ENCODE peak calls at places on chromosome X, in six cellular contexts. D, F, M, Y, P and R are unnamed samples.

GRCh38 chrX:23811135-23811781 is 28.3 kb downstream of the SAT1 start:
- DNase-seq in D (no peak), F (no peak), M (no peak), Y (peak), P (no peak), R (no peak)

GRCh38 chrX:135086197-135086854 is 34.0 kb downstream of the ETDB start:
- DNase-seq in D (no peak), F (peak), M (no peak), Y (peak), P (peak), R (no peak)

GRCh38 chrX:143634701-143635442 is 1.0 kb downstream of the SLITRK4 start:
- DNase-seq in D (peak), F (no peak), M (no peak), Y (no peak), P (no peak), R (no peak)

GRCh38 chrX:46447384-46447783 is 97.8 kb downstream of the ZNF674 start:
- DNase-seq in D (no peak), F (no peak), M (no peak), Y (no peak), P (no peak), R (no peak)

GRCh38 chrX:148416142-148416541 is 84.3 kb upstream of the AFF2 start:
- DNase-seq in D (no peak), F (no peak), M (no peak), Y (no peak), P (no peak), R (no peak)

GRCh38 chrX:39513836-39514235 is 583.9 kb downstream of the BCOR start:
- DNase-seq in D (no peak), F (no peak), M (no peak), Y (no peak), P (peak), R (no peak)

GRCh38 chrX:123833387-123833786 is 26.5 kb upstream of the XIAP start:
- DNase-seq in D (no peak), F (peak), M (no peak), Y (peak), P (peak), R (no peak)

GRCh38 chrX:115367956-115368355 is 78.4 kb downstream of the LUZP4 start:
- DNase-seq in D (no peak), F (no peak), M (no peak), Y (no peak), P (no peak), R (no peak)

GRCh38 chrX:87727615-87728014 is 210.0 kb downstream of the KLHL4 start:
- DNase-seq in D (no peak), F (no peak), M (no peak), Y (no peak), P (peak), R (no peak)

GRCh38 chrX:116238093-116238492 is 67.5 kb downstream of the AGTR2 start:
- DNase-seq in D (no peak), F (no peak), M (no peak), Y (no peak), P (no peak), R (no peak)

GRCh38 chrX:120560405-120560841 is 339 bp downstream of the CUL4B start:
- DNase-seq in D (no peak), F (no peak), M (no peak), Y (peak), P (no peak), R (peak)

GRCh38 chrX:54482839-54483593 is 13.0 kb downstream of the FGD1 start:
- DNase-seq in D (no peak), F (no peak), M (no peak), Y (no peak), P (no peak), R (no peak)

GRCh38 chrX:14026121-14026520 is 3.6 kb downstream of the GEMIN8 start:
- DNase-seq in D (no peak), F (no peak), M (no peak), Y (no peak), P (no peak), R (no peak)

GRCh38 chrX:148424570-148424969 is 75.8 kb upstream of the AFF2 start:
- DNase-seq in D (no peak), F (no peak), M (no peak), Y (no peak), P (no peak), R (no peak)

GRCh38 chrX:13357925-13358324 is 38.1 kb upstream of the ATXN3L start:
- DNase-seq in D (no peak), F (no peak), M (no peak), Y (no peak), P (no peak), R (no peak)

DNA sequence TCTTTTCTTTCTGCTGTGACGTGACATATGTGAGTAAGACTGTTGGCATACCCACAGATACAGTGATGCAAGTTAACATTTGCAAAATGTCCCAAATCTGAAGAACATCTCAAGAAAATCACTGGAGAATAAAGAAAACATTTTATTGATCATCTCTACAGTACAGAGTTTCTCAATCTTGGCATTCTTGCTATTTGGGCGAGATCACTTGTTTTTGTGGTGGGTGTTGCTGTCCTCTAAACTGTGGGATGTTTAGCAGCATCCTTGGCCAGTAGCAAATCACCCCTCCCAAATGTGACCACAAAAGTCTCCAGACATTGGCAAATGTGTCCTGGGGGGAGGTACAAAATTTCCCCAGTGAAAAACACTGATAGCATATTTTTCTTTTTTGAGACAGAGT is 28.8 kb downstream of the AMELX start:
- DNase-seq in D (no peak), F (no peak), M (no peak), Y (no peak), P (no peak), R (no peak)
- TF ChIP-seq POLR2AphosphoS5 in D (no peak), F (no peak), M (no peak), Y (no peak), P (no peak), R (no peak)

DNA sequence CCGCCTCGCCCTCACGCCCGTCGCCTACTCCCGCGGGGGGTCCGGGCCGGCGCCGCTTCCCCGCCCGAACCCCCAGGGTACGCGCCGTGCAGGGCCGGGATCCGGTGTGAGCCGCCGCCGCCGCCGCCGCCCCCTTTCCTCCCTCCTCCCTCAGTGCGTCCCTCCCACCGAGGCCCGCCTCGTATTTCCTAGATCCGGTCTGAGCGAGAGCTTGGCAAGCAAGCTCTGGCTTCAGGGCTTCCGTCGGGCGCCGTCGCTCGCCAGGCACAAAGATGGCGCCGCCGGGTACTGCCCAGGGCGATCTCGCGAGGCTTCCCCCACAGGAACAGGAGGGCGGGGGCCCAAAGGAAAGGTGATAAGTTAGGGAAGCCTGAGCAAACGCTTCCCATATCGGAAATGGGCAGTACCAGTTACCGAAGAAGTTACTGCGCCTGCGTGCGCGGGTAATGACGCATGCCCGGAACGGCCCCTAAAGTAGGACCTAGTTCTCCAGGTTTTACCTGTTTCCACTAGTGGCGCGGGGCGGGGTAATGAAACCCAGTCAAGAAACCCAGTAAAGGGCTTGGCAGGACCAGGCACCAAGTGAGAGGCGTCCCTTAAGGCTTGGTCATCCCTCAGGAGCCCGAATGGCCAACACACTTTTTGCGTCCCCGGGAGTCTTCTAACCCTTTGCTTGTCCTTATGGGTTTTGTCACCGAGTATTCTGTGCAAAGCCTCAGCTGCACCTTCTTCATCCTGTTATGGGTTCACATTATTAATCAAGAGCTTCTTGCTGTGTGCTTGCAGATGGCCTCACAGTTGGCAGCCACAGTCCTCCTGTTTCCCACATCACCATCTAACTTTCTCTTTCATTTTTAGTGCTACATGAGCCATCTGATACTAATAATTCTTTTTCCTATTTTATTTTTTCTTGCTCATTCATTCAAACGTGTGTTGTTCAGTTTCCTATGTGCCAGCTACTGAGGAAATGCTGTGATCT is at the start of gene TAB3:
- DNase-seq in D (peak), F (peak), M (peak), Y (peak), P (peak), R (peak)
- TF ChIP-seq POLR2AphosphoS5 in D (peak), F (peak), M (no peak), Y (no peak), P (no peak), R (peak)

DNA sequence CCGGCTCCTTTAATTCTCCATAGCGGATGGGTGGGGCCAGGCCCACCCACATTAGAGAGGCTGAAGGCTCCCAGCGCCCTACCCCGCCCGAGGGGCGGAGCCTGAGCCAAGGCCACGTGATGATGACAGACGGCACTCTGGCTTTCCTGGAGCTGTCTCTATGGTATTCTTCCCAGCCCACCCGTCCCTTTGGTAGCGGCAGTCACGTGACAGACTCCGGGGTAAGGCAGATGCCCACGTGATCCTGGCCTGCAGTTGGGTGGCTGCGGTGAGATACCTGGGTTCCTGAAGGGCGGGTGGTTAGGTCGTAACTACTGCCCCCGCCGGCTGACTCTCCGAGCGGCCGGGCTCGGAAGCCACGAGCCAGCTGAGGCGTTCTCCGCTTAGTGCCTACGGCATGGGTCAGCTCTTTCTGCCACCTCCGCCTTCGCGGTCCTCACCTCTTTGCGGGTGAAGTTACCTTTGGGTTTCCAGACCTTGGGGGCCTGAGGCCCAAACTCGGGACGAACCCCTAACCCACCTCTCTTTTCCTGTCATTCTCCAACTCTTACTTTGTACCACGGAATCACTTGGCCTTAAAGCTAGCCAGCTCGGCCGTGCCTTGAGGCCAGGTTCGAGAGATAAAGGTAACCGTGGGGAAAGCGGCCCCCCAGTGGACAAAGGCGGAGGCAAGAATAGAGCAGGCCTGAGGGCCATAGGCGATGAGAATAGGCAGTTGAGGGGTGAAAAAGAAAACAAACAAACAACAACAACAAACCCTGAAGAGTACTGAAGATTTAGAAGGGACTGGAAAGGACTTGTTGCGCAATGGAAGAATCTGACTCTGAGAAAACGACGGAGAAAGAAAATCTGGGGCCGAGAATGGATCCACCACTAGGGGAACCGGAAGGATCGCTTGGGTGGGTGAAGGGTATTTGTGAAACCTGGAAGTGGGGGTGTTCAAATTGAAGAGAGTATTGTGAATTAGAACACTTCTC is at the start of gene RRAGB:
- DNase-seq in D (peak), F (peak), M (peak), Y (peak), P (peak), R (peak)
- TF ChIP-seq POLR2AphosphoS5 in D (peak), F (peak), M (peak), Y (peak), P (no peak), R (peak)

GRCh38 chrX:150664290-150664689 is 28.9 kb upstream of the MTMR1 start:
- DNase-seq in D (no peak), F (no peak), M (no peak), Y (no peak), P (no peak), R (peak)
- TF ChIP-seq POLR2AphosphoS5 in D (no peak), F (no peak), M (no peak), Y (no peak), P (no peak), R (no peak)

GRCh38 chrX:154436290-154436596 is 711 bp upstream of the GDI1 start:
- DNase-seq in D (no peak), F (no peak), M (no peak), Y (no peak), P (no peak), R (no peak)
- TF ChIP-seq POLR2AphosphoS5 in D (no peak), F (no peak), M (no peak), Y (peak), P (no peak), R (no peak)

GRCh38 chrX:38066934-38067333 is 60.6 kb downstream of the SYTL5 start:
- DNase-seq in D (no peak), F (no peak), M (no peak), Y (no peak), P (peak), R (no peak)
- TF ChIP-seq POLR2AphosphoS5 in D (no peak), F (no peak), M (no peak), Y (no peak), P (no peak), R (no peak)

GRCh38 chrX:107677501-107677901 is 49.2 kb downstream of the PRPS1 start:
- DNase-seq in D (no peak), F (no peak), M (no peak), Y (no peak), P (no peak), R (no peak)

GRCh38 chrX:107677909-107678308 is 49.6 kb downstream of the PRPS1 start:
- DNase-seq in D (no peak), F (no peak), M (no peak), Y (no peak), P (no peak), R (no peak)

GRCh38 chrX:107675823-107676555 is 47.7 kb downstream of the PRPS1 start:
- DNase-seq in D (no peak), F (no peak), M (no peak), Y (peak), P (peak), R (no peak)

GRCh38 chrX:107675365-107675654 is 47.0 kb downstream of the PRPS1 start:
- DNase-seq in D (no peak), F (no peak), M (no peak), Y (no peak), P (no peak), R (no peak)

DNA sequence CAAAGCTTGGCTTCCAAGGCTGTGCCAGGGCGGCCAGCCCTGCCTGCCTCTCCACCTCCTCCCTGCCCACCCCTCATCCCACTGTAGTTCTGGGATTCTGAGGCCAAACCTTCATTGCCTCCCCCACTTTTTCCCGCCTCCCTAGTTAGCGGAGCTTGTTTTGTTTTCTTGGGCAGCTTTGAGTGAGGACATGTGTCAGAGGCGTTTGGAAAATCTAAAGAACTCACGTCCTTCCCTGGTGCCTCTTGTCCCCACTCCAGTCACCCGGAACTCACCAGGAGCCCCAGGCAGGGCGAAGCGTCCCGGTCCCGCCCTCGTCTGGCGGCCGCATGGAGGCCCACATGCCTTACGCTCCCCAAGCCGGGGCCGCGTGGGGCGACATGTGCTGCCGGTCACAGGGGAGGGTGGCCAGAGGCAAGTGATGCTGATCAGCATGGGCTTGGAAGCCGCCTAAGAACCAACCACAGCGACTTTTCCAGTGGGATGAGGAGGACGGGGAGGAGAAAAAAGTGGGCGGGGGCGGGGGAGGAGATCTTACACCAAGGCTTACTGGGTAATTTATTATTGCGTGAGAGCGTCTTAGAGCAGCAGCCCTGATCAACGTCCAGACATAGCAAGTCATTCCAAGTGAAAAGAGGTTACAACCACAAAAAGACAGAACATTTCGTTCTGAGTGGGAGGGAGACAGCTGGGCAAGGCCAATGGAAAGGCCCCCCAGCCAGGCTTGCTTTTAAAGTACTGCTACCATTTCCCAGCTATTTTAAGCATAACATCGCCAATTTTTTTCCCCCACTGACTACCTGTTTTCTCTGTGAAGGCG is 48.5 kb downstream of the PRPS1 start:
- DNase-seq in D (peak), F (peak), M (peak), Y (no peak), P (peak), R (peak)
- TF ChIP-seq POLR2AphosphoS5 in D (peak), F (peak), M (no peak), Y (no peak), P (no peak), R (peak)

GRCh38 chrX:151396827-151397740 is at the start of gene VMA21:
- DNase-seq in D (peak), F (peak), M (peak), Y (peak), P (peak), R (peak)
- TF ChIP-seq POLR2AphosphoS5 in D (peak), F (peak), M (no peak), Y (peak), P (peak), R (peak)

GRCh38 chrX:444305-444704 is 57.6 kb upstream of the PPP2R3B start:
- DNase-seq in D (no peak), F (no peak), M (no peak), Y (no peak), P (no peak), R (no peak)

GRCh38 chrX:440636-441035 is 53.9 kb upstream of the PPP2R3B start:
- DNase-seq in D (peak), F (no peak), M (no peak), Y (no peak), P (no peak), R (no peak)

GRCh38 chrX:446243-446642 is 59.5 kb upstream of the PPP2R3B start:
- DNase-seq in D (no peak), F (no peak), M (no peak), Y (no peak), P (no peak), R (no peak)

GRCh38 chrX:445727-446126 is 59.0 kb upstream of the PPP2R3B start:
- DNase-seq in D (no peak), F (no peak), M (no peak), Y (no peak), P (no peak), R (no peak)

DNA sequence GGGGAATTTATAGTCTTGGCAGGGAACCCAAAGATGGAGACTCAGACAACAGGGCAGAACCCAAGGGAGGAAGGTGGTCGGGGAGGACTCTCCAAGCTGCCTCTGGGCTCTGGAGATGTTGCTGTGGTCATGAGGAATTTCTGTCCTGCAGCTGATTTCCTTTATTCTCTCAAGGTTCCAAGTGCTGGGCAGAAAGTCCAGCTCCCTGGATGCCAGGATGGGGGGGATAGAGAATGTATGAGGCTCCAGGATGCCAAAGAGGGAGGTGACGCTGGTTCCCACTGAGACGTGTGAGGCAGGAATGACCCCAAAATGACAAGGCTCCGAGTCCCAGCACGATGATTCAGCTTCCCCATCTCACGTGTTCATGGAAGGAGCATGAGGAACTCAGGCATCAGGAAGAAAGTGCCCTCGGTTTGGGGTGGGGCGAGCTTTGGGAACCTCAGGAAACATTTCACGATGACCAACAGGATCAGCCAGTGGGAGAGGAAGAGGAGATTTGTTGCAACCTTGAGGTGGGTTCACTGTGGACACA is 57.0 kb upstream of the PPP2R3B start:
- DNase-seq in D (no peak), F (no peak), M (no peak), Y (no peak), P (no peak), R (no peak)
- TF ChIP-seq POLR2AphosphoS5 in D (no peak), F (no peak), M (no peak), Y (no peak), P (no peak), R (no peak)

DNA sequence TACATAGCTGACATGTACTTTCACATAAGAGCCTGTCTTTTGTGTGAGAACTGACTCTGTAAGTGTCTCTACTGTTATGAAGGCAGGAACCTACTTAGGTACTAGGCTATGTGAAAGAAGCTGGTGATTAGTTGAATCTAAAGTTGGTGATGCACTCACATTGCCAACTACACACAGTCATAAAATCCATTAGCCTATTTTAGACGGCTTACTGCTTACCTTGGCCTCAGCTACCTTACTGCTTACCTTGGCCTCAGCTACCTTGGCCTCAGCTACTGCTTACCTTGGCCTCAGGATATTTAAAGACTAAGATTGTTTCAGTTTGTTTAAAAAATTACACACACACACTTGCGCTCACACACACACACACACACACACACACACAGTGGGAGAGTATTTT is 549.7 kb downstream of the IL1RAPL1 start:
- DNase-seq in D (no peak), F (no peak), M (no peak), Y (no peak), P (no peak), R (no peak)
- TF ChIP-seq POLR2AphosphoS5 in D (no peak), F (no peak), M (no peak), Y (no peak), P (no peak), R (no peak)